ENCODE peak calls at places on chromosomes 12 and 14, in ten cellular contexts. B is heart right ventricle; W is AG10803; T is CD8-positive, alpha-beta T cell; D is fibroblast of lung; H is cardiac muscle cell; R is right lobe of liver; E is mesothelial cell of epicardium; L is endothelial cell; I is ascending aorta. Z is an unnamed sample.

GRCh38 chr12:126747530-126748149 is 1519.3 kb upstream of the TMEM132C start:
- DNase-seq in B (peak), W (peak), T (peak), D (peak), H (peak), R (peak), E (peak), L (no peak), I (no peak), Z (peak)

GRCh38 chr12:111168009-111168786 is 200.7 kb downstream of the PHETA1 start:
- DNase-seq in B (no peak), W (no peak), T (no peak), D (no peak), H (no peak), R (no peak), E (no peak), L (no peak), I (no peak), Z (no peak)

GRCh38 chr12:26666286-26666685 is 166.7 kb downstream of the ITPR2 start:
- DNase-seq in B (no peak), W (peak), T (no peak), D (no peak), H (no peak), R (no peak), E (no peak), L (no peak), I (no peak), Z (no peak)

GRCh38 chr12:12521044-12521485 is 41.6 kb downstream of the DUSP16 start:
- DNase-seq in B (no peak), W (no peak), T (no peak), D (peak), H (no peak), R (no peak), E (no peak), L (no peak), I (no peak), Z (no peak)

GRCh38 chr12:47346251-47347019 is 266.7 kb upstream of the AMIGO2 start:
- DNase-seq in B (no peak), W (peak), T (no peak), D (peak), H (no peak), R (no peak), E (no peak), L (no peak), I (no peak), Z (no peak)

GRCh38 chr12:92070864-92071445 is 74.7 kb downstream of the BTG1 start:
- DNase-seq in B (no peak), W (peak), T (no peak), D (no peak), H (no peak), R (peak), E (no peak), L (no peak), I (no peak), Z (no peak)

GRCh38 chr12:123041042-123041531 is 60.6 kb downstream of the ARL6IP4 start:
- DNase-seq in B (no peak), W (no peak), T (no peak), D (no peak), H (no peak), R (no peak), E (no peak), L (no peak), I (no peak), Z (no peak)

GRCh38 chr12:109058773-109059172 is 6.4 kb downstream of the USP30 start:
- DNase-seq in B (no peak), W (no peak), T (no peak), D (no peak), H (no peak), R (no peak), E (no peak), L (no peak), I (no peak), Z (no peak)

GRCh38 chr12:56955631-56956256 is 1.7 kb downstream of the RDH16 start:
- DNase-seq in B (no peak), W (no peak), T (no peak), D (no peak), H (no peak), R (peak), E (no peak), L (no peak), I (no peak), Z (no peak)

GRCh38 chr14:105197274-105197673 is 16.2 kb upstream of the NUDT14 start:
- DNase-seq in B (peak), W (peak), T (no peak), D (peak), H (no peak), R (no peak), E (no peak), L (no peak), I (no peak), Z (no peak)

GRCh38 chr12:78726854-78727253 is 137.7 kb upstream of the SYT1 start:
- DNase-seq in B (no peak), W (no peak), T (no peak), D (no peak), H (no peak), R (no peak), E (no peak), L (no peak), I (no peak), Z (no peak)

GRCh38 chr12:13075786-13076570 is 27.5 kb downstream of the GSG1 start:
- DNase-seq in B (no peak), W (peak), T (no peak), D (peak), H (no peak), R (no peak), E (no peak), L (no peak), I (no peak), Z (no peak)

GRCh38 chr12:4107436-4107878 is 166.1 kb upstream of the CCND2 start:
- DNase-seq in B (peak), W (peak), T (peak), D (peak), H (peak), R (no peak), E (no peak), L (peak), I (no peak), Z (peak)

GRCh38 chr12:52171950-52172512 is 19.8 kb downstream of the KRT80 start:
- DNase-seq in B (no peak), W (peak), T (no peak), D (peak), H (no peak), R (no peak), E (no peak), L (peak), I (no peak), Z (no peak)

GRCh38 chr12:55019784-55020183 is at the start of gene NEUROD4:
- DNase-seq in B (peak), W (peak), T (no peak), D (peak), H (peak), R (peak), E (peak), L (peak), I (no peak), Z (peak)

GRCh38 chr12:123142948-123143752 is 7.7 kb downstream of the PITPNM2 start:
- DNase-seq in B (no peak), W (no peak), T (no peak), D (peak), H (peak), R (peak), E (no peak), L (no peak), I (no peak), Z (no peak)

GRCh38 chr12:116037941-116038837 is 239.3 kb downstream of the MED13L start:
- DNase-seq in B (no peak), W (peak), T (no peak), D (peak), H (no peak), R (no peak), E (no peak), L (no peak), I (no peak), Z (no peak)

GRCh38 chr14:93764211-93764659 is 24.1 kb downstream of the PRIMA1 start:
- DNase-seq in B (peak), W (no peak), T (no peak), D (peak), H (peak), R (no peak), E (no peak), L (no peak), I (no peak), Z (peak)

GRCh38 chr12:114314974-114315720 is 90.8 kb downstream of the TBX5 start:
- DNase-seq in B (no peak), W (no peak), T (no peak), D (no peak), H (no peak), R (no peak), E (no peak), L (no peak), I (no peak), Z (no peak)

GRCh38 chr12:112716099-112717093 is 75.2 kb upstream of the RPH3A start:
- DNase-seq in B (no peak), W (no peak), T (no peak), D (no peak), H (peak), R (no peak), E (no peak), L (peak), I (no peak), Z (peak)

GRCh38 chr14:100407376-100408102 is 84.4 kb downstream of the SLC25A47 start:
- DNase-seq in B (no peak), W (no peak), T (no peak), D (no peak), H (no peak), R (no peak), E (no peak), L (no peak), I (no peak), Z (no peak)

GRCh38 chr14:89327771-89328212 is 89.2 kb downstream of the FOXN3 start:
- DNase-seq in B (no peak), W (peak), T (no peak), D (peak), H (no peak), R (no peak), E (no peak), L (no peak), I (no peak), Z (no peak)

GRCh38 chr12:62785941-62786559 is 148.9 kb downstream of the PPM1H start:
- DNase-seq in B (peak), W (peak), T (no peak), D (peak), H (no peak), R (peak), E (no peak), L (peak), I (peak), Z (peak)

GRCh38 chr14:68782091-68782981 is 10.5 kb downstream of the ZFP36L1 start:
- DNase-seq in B (no peak), W (no peak), T (no peak), D (no peak), H (no peak), R (no peak), E (no peak), L (no peak), I (no peak), Z (no peak)

GRCh38 chr14:39177168-39177545 is 2.1 kb downstream of the PNN start:
- DNase-seq in B (no peak), W (no peak), T (no peak), D (no peak), H (no peak), R (no peak), E (no peak), L (no peak), I (no peak), Z (no peak)

GRCh38 chr14:89660183-89660582 is 243.2 kb upstream of the FOXN3 start:
- DNase-seq in B (peak), W (peak), T (no peak), D (peak), H (peak), R (no peak), E (no peak), L (no peak), I (no peak), Z (no peak)

GRCh38 chr12:6996040-6996441 is 22.2 kb downstream of the LPCAT3 start:
- DNase-seq in B (no peak), W (peak), T (no peak), D (peak), H (peak), R (peak), E (no peak), L (no peak), I (no peak), Z (no peak)

GRCh38 chr14:32224731-32225377 is 21.8 kb upstream of the RNU6-8 start:
- DNase-seq in B (peak), W (peak), T (no peak), D (peak), H (peak), R (no peak), E (no peak), L (peak), I (no peak), Z (peak)
- TF ChIP-seq CTCF in B (peak), W (peak), T (no peak), D (peak), H (peak), R (no peak), E (no peak), L (peak), I (no peak), Z (no peak)

GRCh38 chr12:67650127-67650495 is 1.6 kb downstream of the DYRK2 start:
- DNase-seq in B (peak), W (no peak), T (no peak), D (no peak), H (peak), R (peak), E (no peak), L (no peak), I (no peak), Z (peak)

GRCh38 chr12:67647251-67647546 is 1.3 kb upstream of the DYRK2 start:
- DNase-seq in B (no peak), W (no peak), T (no peak), D (no peak), H (no peak), R (no peak), E (no peak), L (peak), I (no peak), Z (no peak)

GRCh38 chr12:67649165-67650126 is 901 bp downstream of the DYRK2 start:
- DNase-seq in B (peak), W (peak), T (no peak), D (no peak), H (peak), R (peak), E (peak), L (peak), I (no peak), Z (peak)

GRCh38 chr12:67647547-67648305 is 819 bp upstream of the DYRK2 start:
- DNase-seq in B (peak), W (peak), T (no peak), D (peak), H (peak), R (peak), E (peak), L (peak), I (peak), Z (peak)

DNA sequence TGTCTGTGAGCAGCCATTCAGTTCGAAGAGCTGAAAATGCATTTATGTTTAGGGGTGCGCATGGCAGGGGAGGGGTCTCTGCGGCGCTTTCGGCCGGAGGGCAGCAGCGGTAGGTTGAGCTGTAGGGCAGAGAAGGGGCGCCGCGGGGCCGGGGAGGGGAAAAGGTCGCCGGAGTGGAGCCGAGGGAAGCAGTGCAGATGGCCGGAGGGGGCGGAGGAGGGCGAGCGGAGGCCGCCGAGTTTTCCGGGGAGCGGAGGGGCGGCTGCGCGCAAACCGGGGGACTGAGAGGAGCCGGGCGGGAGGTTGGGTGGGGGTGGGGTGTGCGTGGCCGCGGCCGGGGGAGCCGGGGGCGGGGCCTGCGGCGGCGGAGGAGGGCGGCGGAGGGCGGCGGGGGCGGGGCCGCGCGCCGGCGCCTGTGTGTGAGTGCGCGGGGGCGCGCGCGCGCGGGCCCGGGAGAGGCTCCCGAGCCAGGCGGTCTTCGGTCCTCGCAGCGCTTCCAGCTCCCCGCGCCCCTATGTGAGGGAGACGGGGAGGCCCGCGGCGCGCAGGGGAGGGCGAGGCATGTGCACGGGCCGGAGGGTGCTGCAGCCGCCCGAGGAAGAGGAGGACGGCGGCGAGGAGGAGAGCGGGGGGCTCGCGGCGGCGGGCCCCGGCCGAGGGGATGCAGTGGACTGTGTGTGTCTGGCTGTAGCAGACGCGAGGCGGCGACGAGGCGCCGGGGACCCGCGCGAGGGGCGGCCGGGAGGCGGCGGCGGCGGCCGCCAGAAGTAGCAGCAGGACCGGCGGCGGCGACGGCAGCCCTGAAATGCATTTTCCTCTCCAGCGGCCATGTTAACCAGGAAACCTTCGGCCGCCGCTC is at the start of gene DYRK2:
- DNase-seq in B (peak), W (peak), T (peak), D (peak), H (peak), R (peak), E (peak), L (peak), I (peak), Z (peak)
- TF ChIP-seq CTCF in B (peak), W (no peak), T (no peak), D (no peak), H (no peak), R (no peak), E (no peak), L (no peak), I (peak), Z (no peak)

GRCh38 chr12:81365284-81365683 is 287.4 kb downstream of the ACSS3 start:
- DNase-seq in B (no peak), W (no peak), T (no peak), D (no peak), H (no peak), R (no peak), E (no peak), L (no peak), I (no peak), Z (no peak)
- TF ChIP-seq CTCF in B (no peak), W (no peak), T (no peak), D (no peak), H (no peak), R (no peak), E (no peak), L (no peak), I (no peak), Z (no peak)

GRCh38 chr12:19965196-19966038 is 402.9 kb upstream of the PDE3A start:
- DNase-seq in B (no peak), W (no peak), T (no peak), D (peak), H (no peak), R (no peak), E (no peak), L (no peak), I (no peak), Z (no peak)
- TF ChIP-seq CTCF in B (no peak), W (no peak), T (no peak), D (no peak), H (no peak), R (no peak), E (no peak), L (no peak), I (no peak), Z (no peak)

GRCh38 chr12:120584343-120585149 is 3.3 kb upstream of the POP5 start:
- DNase-seq in B (peak), W (no peak), T (peak), D (no peak), H (peak), R (peak), E (peak), L (peak), I (no peak), Z (peak)
- TF ChIP-seq CTCF in B (peak), W (peak), T (peak), D (peak), H (peak), R (no peak), E (peak), L (no peak), I (peak), Z (peak)

DNA sequence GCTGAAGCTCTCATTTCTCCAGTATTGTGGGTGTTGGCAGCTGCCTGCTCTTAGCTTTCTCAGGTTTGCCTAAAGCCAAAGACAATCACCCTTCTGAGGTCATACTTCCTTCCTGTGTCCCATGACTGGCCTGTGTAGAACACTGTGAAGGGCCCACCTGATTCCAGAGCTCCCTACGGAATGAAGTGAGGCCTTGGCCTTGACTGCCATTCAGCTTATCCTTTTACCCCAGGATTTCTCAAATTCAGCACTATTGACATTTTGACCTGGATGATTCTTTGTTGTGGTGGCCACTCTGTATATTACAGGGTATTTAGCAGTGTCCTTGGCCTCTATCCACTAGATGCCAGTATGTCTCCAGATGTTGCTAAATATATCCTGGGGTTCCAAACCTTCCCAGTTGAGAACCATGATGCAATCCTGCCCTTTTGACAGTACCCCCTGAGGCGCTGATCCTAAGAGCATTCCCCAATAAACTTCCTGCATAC is 112.3 kb upstream of the KRR1 start:
- DNase-seq in B (no peak), W (peak), T (no peak), D (peak), H (peak), R (no peak), E (no peak), L (no peak), I (no peak), Z (peak)
- TF ChIP-seq CTCF in B (peak), W (peak), T (no peak), D (no peak), H (peak), R (peak), E (no peak), L (no peak), I (no peak), Z (peak)

DNA sequence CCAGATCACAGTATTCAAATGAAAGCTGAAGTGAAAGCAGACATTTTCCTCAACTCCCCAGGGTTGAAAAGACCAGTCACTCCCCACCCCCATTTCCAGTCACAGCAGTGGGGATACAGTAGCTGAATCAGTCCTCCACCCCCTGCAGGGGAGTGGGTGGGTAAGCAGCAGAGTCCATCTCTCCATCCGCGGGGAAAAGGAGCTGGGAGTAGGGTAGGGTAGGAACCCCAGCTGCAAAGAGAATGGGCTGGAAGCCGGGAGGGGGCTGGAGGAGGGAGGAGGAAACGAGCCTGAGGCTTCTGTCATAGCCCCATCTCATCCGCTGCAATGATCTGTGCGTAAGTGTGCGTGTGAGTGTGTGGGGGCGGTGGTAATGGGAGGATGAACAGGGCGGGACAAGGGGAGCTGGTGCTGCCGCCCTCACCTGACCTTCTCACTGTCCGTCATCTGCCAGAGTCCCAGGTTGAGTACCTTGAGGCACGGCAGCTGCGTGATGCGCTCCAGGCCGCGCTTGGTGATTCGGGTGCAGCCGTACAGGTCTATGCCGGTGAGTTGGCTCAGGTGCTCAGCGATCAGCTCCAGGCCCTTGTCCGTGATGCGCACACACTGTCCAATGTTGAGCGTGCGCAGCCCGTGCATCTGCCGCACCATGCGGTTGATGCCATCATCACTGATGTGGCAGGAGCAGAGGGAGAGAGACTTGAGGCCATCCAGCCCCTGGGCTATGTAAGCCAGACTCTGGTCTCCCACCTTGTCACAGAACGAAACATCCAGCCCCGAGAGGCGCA is 1.7 kb downstream of the FBXL14 start:
- DNase-seq in B (peak), W (peak), T (no peak), D (peak), H (peak), R (no peak), E (no peak), L (peak), I (no peak), Z (peak)
- TF ChIP-seq CTCF in B (no peak), W (peak), T (no peak), D (peak), H (no peak), R (no peak), E (no peak), L (no peak), I (no peak), Z (no peak)

GRCh38 chr12:14723763-14724162 is 27.4 kb upstream of the GUCY2C start:
- DNase-seq in B (peak), W (peak), T (peak), D (peak), H (peak), R (peak), E (no peak), L (peak), I (no peak), Z (no peak)
- TF ChIP-seq CTCF in B (peak), W (peak), T (peak), D (peak), H (peak), R (peak), E (no peak), L (peak), I (peak), Z (no peak)